ENCODE peak calls at places on chromosome 16, in eight cellular contexts. K is heart right ventricle, O is HCT116, V is right lobe of liver, P is GM23248, S is Caco-2, Q is endodermal cell, A is cardiac muscle cell. C is an unnamed sample.

GRCh38 chr16:89721644-89722391 is 481 bp downstream of the ZNF276 start:
- DNase-seq in O (no peak), A (peak; percentile 72), Q (no peak), S (no peak), V (peak; percentile 80), P (peak; percentile 77), K (peak; percentile 61), C (no peak)

GRCh38 chr16:12257926-12258561 is 281.5 kb downstream of the SNX29 start:
- DNase-seq in V (peak; percentile 83), P (no peak), O (no peak), K (no peak), Q (peak; percentile 86), A (peak; percentile 35), S (peak; percentile 85), C (no peak)

GRCh38 chr16:81522141-81522701 is 77.6 kb downstream of the CMIP start:
- DNase-seq in K (no peak), V (no peak), O (peak; percentile 85), P (no peak), Q (peak; percentile 88), A (no peak), S (peak; percentile 67), C (no peak)

GRCh38 chr16:73420244-73421040 is 372.5 kb upstream of the ZFHX3 start:
- DNase-seq in O (no peak), Q (no peak), A (no peak), V (no peak), P (no peak), K (no peak), S (no peak), C (no peak)

GRCh38 chr16:88769617-88770458 is 15.2 kb downstream of the PIEZO1 start:
- DNase-seq in O (no peak), K (no peak), P (peak; percentile 59), Q (peak; percentile 97), A (peak; percentile 84), S (peak; percentile 73), V (no peak), C (no peak)

GRCh38 chr16:83212301-83212841 is 585.6 kb downstream of the CDH13 start:
- DNase-seq in O (no peak), A (peak; percentile 25), Q (no peak), P (no peak), S (no peak), K (no peak), V (no peak), C (no peak)

GRCh38 chr16:66641387-66641786 is 36.9 kb downstream of the CMTM3 start:
- DNase-seq in V (no peak), P (no peak), K (no peak), O (no peak), S (no peak), A (no peak), Q (no peak), C (no peak)

GRCh38 chr16:30186782-30187555 is 3.6 kb downstream of the CORO1A start:
- DNase-seq in P (peak; percentile 58), S (no peak), V (peak; percentile 67), Q (peak; percentile 93), O (no peak), K (peak; percentile 66), A (peak; percentile 76), C (no peak)

GRCh38 chr16:89845417-89845816 is 17.1 kb downstream of the SPIRE2 start:
- DNase-seq in O (no peak), S (no peak), V (no peak), A (no peak), K (no peak), P (no peak), Q (no peak), C (no peak)

GRCh38 chr16:27639588-27640276 is 89.8 kb downstream of the KATNIP start:
- DNase-seq in S (no peak), O (peak; percentile 21), Q (peak; percentile 78), V (no peak), K (peak; percentile 16), P (peak; percentile 65), A (peak; percentile 72), C (no peak)

GRCh38 chr16:29645699-29646187 is 17.3 kb upstream of the SPN start:
- DNase-seq in A (no peak), O (peak; percentile 49), P (no peak), S (peak; percentile 72), K (no peak), Q (peak; percentile 68), V (no peak), C (no peak)

GRCh38 chr16:66979011-66979717 is 9.2 kb upstream of the CES4A start:
- DNase-seq in A (no peak), S (no peak), K (peak; percentile 40), P (peak; percentile 66), V (no peak), Q (no peak), O (no peak), C (peak; percentile 64)

GRCh38 chr16:29779474-29779873 is 1.4 kb downstream of the ZG16 start:
- DNase-seq in O (no peak), Q (peak; percentile 65), K (no peak), P (no peak), A (no peak), V (no peak), S (peak; percentile 84), C (no peak)

GRCh38 chr16:22335668-22336246 is 38.5 kb downstream of the POLR3E start:
- DNase-seq in K (no peak), A (no peak), O (no peak), Q (no peak), P (no peak), V (no peak), S (no peak), C (no peak)

GRCh38 chr16:88705746-88706287 is 391 bp downstream of the RNF166 start:
- DNase-seq in V (no peak), Q (no peak), A (peak; percentile 65), O (no peak), S (no peak), P (peak; percentile 56), K (no peak), C (no peak)

GRCh38 chr16:1678500-1679098 is 520 bp downstream of the JPT2 start:
- DNase-seq in P (peak; percentile 69), A (peak; percentile 40), S (no peak), O (no peak), Q (peak; percentile 60), V (peak; percentile 66), K (peak; percentile 17), C (no peak)

GRCh38 chr16:887846-888245 is 82.9 kb downstream of the LMF1 start:
- DNase-seq in P (no peak), V (peak; percentile 22), A (no peak), S (no peak), K (no peak), O (no peak), Q (no peak), C (no peak)

GRCh38 chr16:86662195-86662594 is 83.8 kb downstream of the FOXL1 start:
- DNase-seq in K (no peak), O (no peak), Q (no peak), V (no peak), S (no peak), P (peak; percentile 77), A (no peak), C (no peak)

GRCh38 chr16:50244140-50244503 is 22.2 kb upstream of the ADCY7 start:
- DNase-seq in K (no peak), Q (no peak), P (peak; percentile 77), S (no peak), A (no peak), O (no peak), V (no peak), C (no peak)

GRCh38 chr16:86676216-86676800 is 98.0 kb downstream of the FOXL1 start:
- DNase-seq in V (no peak), Q (no peak), A (no peak), P (peak; percentile 92), O (peak; percentile 21), K (no peak), S (no peak), C (no peak)

GRCh38 chr16:20300312-20301097 is 26.8 kb downstream of the GP2 start:
- DNase-seq in Q (peak; percentile 89), V (peak; percentile 42), S (peak; percentile 45), O (peak; percentile 42), K (peak; percentile 17), A (peak; percentile 75), P (peak; percentile 73), C (peak; percentile 59)

GRCh38 chr16:3577302-3577752 is at the start of gene NLRC3:
- DNase-seq in A (no peak), P (no peak), S (no peak), O (no peak), V (no peak), K (no peak), Q (no peak), C (no peak)

GRCh38 chr16:66525396-66526180 is 24.3 kb downstream of the TK2 start:
- DNase-seq in A (no peak), S (no peak), O (no peak), V (no peak), K (no peak), P (peak; percentile 34), Q (no peak), C (no peak)

GRCh38 chr16:23362460-23363317 is 60.6 kb downstream of the SCNN1B start:
- DNase-seq in A (no peak), Q (peak; percentile 43), O (no peak), V (no peak), K (peak; percentile 9), P (no peak), S (no peak), C (no peak)

GRCh38 chr16:68070811-68071546 is 14.2 kb upstream of the NFATC3 start:
- DNase-seq in A (no peak), V (no peak), O (no peak), Q (no peak), P (no peak), K (no peak), S (no peak), C (no peak)

DNA sequence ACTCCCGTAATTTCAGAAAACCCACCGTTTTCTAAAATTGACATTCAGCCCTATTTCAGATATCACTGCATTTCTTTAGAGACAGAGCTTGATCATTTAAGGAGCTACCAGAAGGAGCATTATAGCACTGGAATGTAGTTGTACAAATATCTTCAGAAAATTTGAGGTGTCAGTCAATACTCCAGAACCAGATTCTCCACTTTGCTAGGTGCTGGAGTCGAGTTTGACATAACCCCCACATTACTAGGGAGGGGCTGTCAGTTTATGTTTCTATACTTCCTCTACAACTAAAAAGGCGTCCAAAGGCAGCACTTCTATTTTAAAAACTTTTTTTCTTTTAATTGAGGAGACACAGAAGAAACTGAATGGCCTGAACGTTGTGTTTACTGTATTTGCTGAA is 899 bp upstream of the KIAA0513 start:
- DNase-seq in Q (no peak), S (no peak), K (no peak), O (no peak), V (no peak), A (no peak), P (no peak), C (no peak)
- H3K4me3 ChIP-seq in Q (peak overlapping the region; percentile 83), S (peak overlapping the region; percentile 89), K (peak overlapping the region; percentile 86), O (peak overlapping the region; percentile 47), V (peak overlapping the region; percentile 81), A (peak overlapping the region; percentile 80), P (peak overlapping the region; percentile 87), C (peak overlapping the region; percentile 85)

GRCh38 chr16:10410469-10410868 is 24.6 kb downstream of the ATF7IP2 start:
- DNase-seq in Q (no peak), P (no peak), S (no peak), K (no peak), V (no peak), A (no peak), O (no peak), C (no peak)
- H3K9me3 ChIP-seq in Q (peaks cover 95% of the 10 kb centered on the region), P (no peaks in the 10 kb centered on the region), S (peaks cover 22% of the 10 kb centered on the region), K (peaks cover 94% of the 10 kb centered on the region), V (peaks cover 8% of the 10 kb centered on the region), A (no peaks in the 10 kb centered on the region), O (peaks cover 13% of the 10 kb centered on the region), C (peaks cover 69% of the 10 kb centered on the region)

GRCh38 chr16:31202402-31203385 is at the start of gene PYCARD:
- DNase-seq in K (peak; percentile 50), O (no peak), S (no peak), Q (peak; percentile 83), P (peak; percentile 76), V (peak; percentile 70), A (peak; percentile 43), C (no peak)
- H3K4me3 ChIP-seq in K (peak within 1 kb of the TSS; percentile 77), O (no peak within 1 kb of the TSS), S (peak within 1 kb of the TSS; percentile 18), Q (peak within 1 kb of the TSS; percentile 49), P (peak within 1 kb of the TSS; percentile 82), V (peak within 1 kb of the TSS; percentile 57), A (peak within 1 kb of the TSS; percentile 14), C (peak within 1 kb of the TSS; percentile 71)

GRCh38 chr16:75169899-75170405 is 21.6 kb downstream of the ZFP1 start:
- DNase-seq in V (no peak), P (no peak), O (no peak), S (no peak), K (no peak), A (no peak), Q (no peak), C (no peak)
- H3K9me3 ChIP-seq in V (peaks cover 25% of the 10 kb centered on the region), P (peaks cover 30% of the 10 kb centered on the region), O (peaks cover 54% of the 10 kb centered on the region), S (peaks cover 70% of the 10 kb centered on the region), K (peaks cover 69% of the 10 kb centered on the region), A (peaks cover 13% of the 10 kb centered on the region), Q (peaks cover 100% of the 10 kb centered on the region), C (peaks cover 14% of the 10 kb centered on the region)

C was measured in right atrium auricular region.